ENCODE peak calls at places on chromosomes 16 and 17, in five cellular contexts. H is activated T-cell treated with anti-CD3 and anti-CD28 coated beads for 24 hours, O is NCI-H460, F is HuH-7, L is ecto neural progenitor cell. W is an unnamed sample.

GRCh38 chr16:4402439-4403132 is 13.8 kb downstream of the CORO7 start:
- DNase-seq in H (peak; percentile 55), O (peak; percentile 74), F (peak; percentile 98), L (peak; percentile 93), W (no peak)

GRCh38 chr17:36932383-36933173 is 4.7 kb upstream of the LHX1 start:
- DNase-seq in H (no peak), O (no peak), F (no peak), L (peak; percentile 50), W (no peak)

GRCh38 chr17:75853410-75853809 is 1.7 kb downstream of the WBP2 start:
- DNase-seq in H (no peak), O (no peak), F (no peak), L (no peak), W (no peak)

GRCh38 chr17:60390881-60391418 is 983 bp downstream of the USP32 start:
- DNase-seq in H (peak; percentile 7), O (no peak), F (no peak), L (peak; percentile 62), W (no peak)

GRCh38 chr17:35749560-35750412 is 3.3 kb downstream of the GAS2L2 start:
- DNase-seq in H (no peak), O (no peak), F (no peak), L (peak; percentile 77), W (no peak)

GRCh38 chr17:14211778-14212177 is 24.9 kb downstream of the CDRT15 start:
- DNase-seq in H (no peak), O (no peak), F (no peak), L (no peak), W (no peak)

GRCh38 chr16:13062219-13062618 is 160.8 kb downstream of the SHISA9 start:
- DNase-seq in H (no peak), O (no peak), F (no peak), L (no peak), W (no peak)

GRCh38 chr17:45731459-45731858 is 52.7 kb upstream of the CRHR1 start:
- DNase-seq in H (no peak), O (no peak), F (no peak), L (no peak), W (no peak)

GRCh38 chr17:36861531-36861930 is 75.7 kb upstream of the LHX1 start:
- DNase-seq in H (no peak), O (no peak), F (peak; percentile 49), L (no peak), W (no peak)

GRCh38 chr17:29349409-29349808 is 40.8 kb upstream of the TAOK1 start:
- DNase-seq in H (no peak), O (no peak), F (no peak), L (no peak), W (no peak)

GRCh38 chr17:7323731-7324437 is 5.3 kb downstream of the NEURL4 start:
- DNase-seq in H (peak; percentile 55), O (no peak), F (peak; percentile 80), L (peak; percentile 88), W (no peak)

GRCh38 chr17:83201206-83202001 is 122.0 kb downstream of the METRNL start:
- DNase-seq in H (no peak), O (no peak), F (no peak), L (no peak), W (no peak)

GRCh38 chr16:68923116-68923515 is 79.8 kb downstream of the TANGO6 start:
- DNase-seq in H (no peak), O (no peak), F (no peak), L (no peak), W (no peak)

GRCh38 chr17:49422714-49423113 is 8.0 kb upstream of the PHB1 start:
- DNase-seq in H (no peak), O (no peak), F (no peak), L (no peak), W (no peak)

GRCh38 chr17:6981426-6981825 is 14.4 kb upstream of the ALOX12 start:
- DNase-seq in H (no peak), O (no peak), F (no peak), L (no peak), W (no peak)

GRCh38 chr17:79741401-79741750 is 10.6 kb downstream of the ENPP7 start:
- DNase-seq in H (no peak), O (no peak), F (no peak), L (no peak), W (no peak)

GRCh38 chr16:59635674-59636073 is 901.6 kb upstream of the GOT2 start:
- DNase-seq in H (no peak), O (no peak), F (no peak), L (no peak), W (no peak)

GRCh38 chr16:8173111-8173644 is 417.1 kb downstream of the TMEM114 start:
- DNase-seq in H (no peak), O (peak; percentile 65), F (peak; percentile 63), L (peak; percentile 85), W (no peak)

GRCh38 chr16:14600164-14600563 is 29.9 kb downstream of the PARN start:
- DNase-seq in H (no peak), O (peak; percentile 9), F (peak; percentile 8), L (no peak), W (no peak)

GRCh38 chr16:17272716-17273115 is 198.0 kb downstream of the XYLT1 start:
- DNase-seq in H (no peak), O (no peak), F (no peak), L (no peak), W (no peak)

GRCh38 chr17:17823433-17824118 is 13.2 kb downstream of the SREBF1 start:
- DNase-seq in H (peak; percentile 57), O (peak; percentile 86), F (peak; percentile 99), L (peak; percentile 97), W (no peak)

GRCh38 chr17:56908061-56908542 is 5.7 kb downstream of the TRIM25 start:
- DNase-seq in H (no peak), O (no peak), F (no peak), L (no peak), W (no peak)

GRCh38 chr16:67240506-67240905 is 6.8 kb downstream of the FHOD1 start:
- DNase-seq in H (no peak), O (no peak), F (no peak), L (no peak), W (no peak)

GRCh38 chr17:75319818-75320691 is 30.8 kb upstream of the SLC25A19 start:
- DNase-seq in H (no peak), O (no peak), F (no peak), L (no peak), W (no peak)

GRCh38 chr17:78032166-78032565 is 73.7 kb downstream of the TNRC6C start:
- DNase-seq in H (no peak), O (no peak), F (no peak), L (no peak), W (no peak)

GRCh38 chr16:64211306-64211705 is 910.6 kb downstream of the CDH11 start:
- DNase-seq in H (no peak), O (no peak), F (no peak), L (no peak), W (no peak)

GRCh38 chr17:74827800-74828199 is 31.9 kb downstream of the GRIN2C start:
- DNase-seq in H (no peak), O (no peak), F (no peak), L (no peak), W (no peak)

GRCh38 chr16:8733849-8734540 is 59.6 kb downstream of the ABAT start:
- DNase-seq in H (no peak), O (no peak), F (no peak), L (no peak), W (no peak)

GRCh38 chr17:58311429-58311894 is 17.1 kb downstream of the TSPOAP1 start:
- DNase-seq in H (no peak), O (no peak), F (no peak), L (peak; percentile 42), W (no peak)

GRCh38 chr16:61726125-61726524 is 310.1 kb downstream of the CDH8 start:
- DNase-seq in H (no peak), O (no peak), F (no peak), L (no peak), W (no peak)

GRCh38 chr17:10205549-10206185 is 7.3 kb upstream of the GAS7 start:
- DNase-seq in H (no peak), O (no peak), F (no peak), L (no peak), W (no peak)

GRCh38 chr17:42227849-42228696 is 33.8 kb upstream of the GHDC start:
- DNase-seq in H (no peak), O (no peak), F (no peak), L (no peak), W (no peak)

GRCh38 chr16:84881702-84882521 is 62.1 kb downstream of the CRISPLD2 start:
- DNase-seq in H (no peak), O (no peak), F (no peak), L (no peak), W (peak; percentile 75)

GRCh38 chr17:76501018-76501826 is at the start of gene RHBDF2:
- DNase-seq in H (peak; percentile 96), O (peak; percentile 82), F (peak; percentile 98), L (peak; percentile 99), W (no peak)

GRCh38 chr16:58515125-58515870 is at the start of gene SETD6:
- DNase-seq in H (peak; percentile 69), O (peak; percentile 84), F (peak; percentile 77), L (peak; percentile 93), W (peak; percentile 60)

GRCh38 chr17:78973196-78973595 is 6.5 kb downstream of the LGALS3BP start:
- DNase-seq in H (no peak), O (no peak), F (no peak), L (peak; percentile 78), W (no peak)

GRCh38 chr17:57881143-57881542 is 31.3 kb upstream of the MRPS23 start:
- DNase-seq in H (no peak), O (no peak), F (no peak), L (no peak), W (no peak)

GRCh38 chr17:75854111-75854748 is 905 bp downstream of the WBP2 start:
- DNase-seq in H (no peak), O (no peak), F (no peak), L (peak; percentile 53), W (no peak)